ENCODE peak calls at places on chromosomes 6 and 20, in nine cellular contexts. One of them, this sample, is unnamed.

GRCh38 chr20:51487525-51488279 is 54.8 kb downstream of the NFATC2 start:
- DNase-seq in AG08396: peak
- DNase-seq in natural killer cell treated with Interleukin-12 subunit alpha and Interleukin-12 subunit beta and Interleukin-15 and Interleukin-18, amount 100 ng/mL, for 72 hours: no peak
- DNase-seq in putamen: peak
- DNase-seq in naive B cell: no peak
- DNase-seq in NB4: no peak
- DNase-seq in astrocyte of the hippocampus: peak
- DNase-seq in fibroblast of the conjunctiva: peak
- DNase-seq in COR-L47: no peak
- DNase-seq in this sample: peak

GRCh38 chr20:56810141-56810540 is 181.0 kb downstream of the TFAP2C start:
- DNase-seq in natural killer cell treated with Interleukin-12 subunit alpha and Interleukin-12 subunit beta and Interleukin-15 and Interleukin-18, amount 100 ng/mL, for 72 hours: no peak
- DNase-seq in astrocyte of the hippocampus: no peak
- DNase-seq in fibroblast of the conjunctiva: no peak
- DNase-seq in COR-L47: no peak
- DNase-seq in NB4: no peak
- DNase-seq in AG08396: no peak
- DNase-seq in naive B cell: no peak
- DNase-seq in putamen: no peak
- DNase-seq in this sample: no peak

GRCh38 chr6:125950293-125950692 is 6.3 kb upstream of the HINT3 start:
- DNase-seq in natural killer cell treated with Interleukin-12 subunit alpha and Interleukin-12 subunit beta and Interleukin-15 and Interleukin-18, amount 100 ng/mL, for 72 hours: no peak
- DNase-seq in NB4: peak
- DNase-seq in astrocyte of the hippocampus: no peak
- DNase-seq in naive B cell: no peak
- DNase-seq in AG08396: peak
- DNase-seq in fibroblast of the conjunctiva: no peak
- DNase-seq in putamen: no peak
- DNase-seq in COR-L47: no peak
- DNase-seq in this sample: peak

GRCh38 chr6:14270925-14271791 is 153.6 kb downstream of the CD83 start:
- DNase-seq in natural killer cell treated with Interleukin-12 subunit alpha and Interleukin-12 subunit beta and Interleukin-15 and Interleukin-18, amount 100 ng/mL, for 72 hours: peak
- DNase-seq in putamen: no peak
- DNase-seq in AG08396: peak
- DNase-seq in naive B cell: peak
- DNase-seq in NB4: peak
- DNase-seq in astrocyte of the hippocampus: peak
- DNase-seq in COR-L47: no peak
- DNase-seq in fibroblast of the conjunctiva: peak
- DNase-seq in this sample: peak

GRCh38 chr20:32358883-32359632 is 927 bp downstream of the ASXL1 start:
- DNase-seq in AG08396: peak
- DNase-seq in putamen: peak
- DNase-seq in COR-L47: peak
- DNase-seq in natural killer cell treated with Interleukin-12 subunit alpha and Interleukin-12 subunit beta and Interleukin-15 and Interleukin-18, amount 100 ng/mL, for 72 hours: peak
- DNase-seq in astrocyte of the hippocampus: peak
- DNase-seq in NB4: peak
- DNase-seq in naive B cell: peak
- DNase-seq in fibroblast of the conjunctiva: no peak
- DNase-seq in this sample: peak

GRCh38 chr6:113185299-113185698 is 671.8 kb upstream of the MARCKS start:
- DNase-seq in NB4: no peak
- DNase-seq in AG08396: no peak
- DNase-seq in astrocyte of the hippocampus: no peak
- DNase-seq in fibroblast of the conjunctiva: no peak
- DNase-seq in putamen: no peak
- DNase-seq in COR-L47: no peak
- DNase-seq in natural killer cell treated with Interleukin-12 subunit alpha and Interleukin-12 subunit beta and Interleukin-15 and Interleukin-18, amount 100 ng/mL, for 72 hours: no peak
- DNase-seq in naive B cell: no peak
- DNase-seq in this sample: no peak

GRCh38 chr6:116387374-116387773 is 16.6 kb downstream of the DSE start:
- DNase-seq in naive B cell: no peak
- DNase-seq in AG08396: peak
- DNase-seq in natural killer cell treated with Interleukin-12 subunit alpha and Interleukin-12 subunit beta and Interleukin-15 and Interleukin-18, amount 100 ng/mL, for 72 hours: peak
- DNase-seq in astrocyte of the hippocampus: peak
- DNase-seq in fibroblast of the conjunctiva: no peak
- DNase-seq in putamen: no peak
- DNase-seq in NB4: peak
- DNase-seq in COR-L47: no peak
- DNase-seq in this sample: peak

GRCh38 chr6:68718379-68719073 is 83.4 kb downstream of the ADGRB3 start:
- DNase-seq in fibroblast of the conjunctiva: peak
- DNase-seq in natural killer cell treated with Interleukin-12 subunit alpha and Interleukin-12 subunit beta and Interleukin-15 and Interleukin-18, amount 100 ng/mL, for 72 hours: no peak
- DNase-seq in astrocyte of the hippocampus: peak
- DNase-seq in naive B cell: no peak
- DNase-seq in AG08396: peak
- DNase-seq in COR-L47: peak
- DNase-seq in NB4: no peak
- DNase-seq in putamen: no peak
- DNase-seq in this sample: no peak

GRCh38 chr20:47350691-47351545 is 5.6 kb downstream of the ZMYND8 start:
- DNase-seq in astrocyte of the hippocampus: no peak
- DNase-seq in natural killer cell treated with Interleukin-12 subunit alpha and Interleukin-12 subunit beta and Interleukin-15 and Interleukin-18, amount 100 ng/mL, for 72 hours: no peak
- DNase-seq in AG08396: no peak
- DNase-seq in putamen: no peak
- DNase-seq in fibroblast of the conjunctiva: no peak
- DNase-seq in naive B cell: no peak
- DNase-seq in COR-L47: no peak
- DNase-seq in NB4: no peak
- DNase-seq in this sample: no peak

GRCh38 chr20:32973077-32973717 is 31.0 kb downstream of the SUN5 start:
- DNase-seq in putamen: no peak
- DNase-seq in astrocyte of the hippocampus: no peak
- DNase-seq in fibroblast of the conjunctiva: no peak
- DNase-seq in naive B cell: no peak
- DNase-seq in NB4: peak
- DNase-seq in AG08396: no peak
- DNase-seq in COR-L47: no peak
- DNase-seq in natural killer cell treated with Interleukin-12 subunit alpha and Interleukin-12 subunit beta and Interleukin-15 and Interleukin-18, amount 100 ng/mL, for 72 hours: peak
- DNase-seq in this sample: no peak

GRCh38 chr6:133435065-133435728 is 194.0 kb downstream of the EYA4 start:
- DNase-seq in natural killer cell treated with Interleukin-12 subunit alpha and Interleukin-12 subunit beta and Interleukin-15 and Interleukin-18, amount 100 ng/mL, for 72 hours: no peak
- DNase-seq in AG08396: no peak
- DNase-seq in NB4: no peak
- DNase-seq in putamen: no peak
- DNase-seq in astrocyte of the hippocampus: no peak
- DNase-seq in naive B cell: no peak
- DNase-seq in fibroblast of the conjunctiva: no peak
- DNase-seq in COR-L47: no peak
- DNase-seq in this sample: no peak

GRCh38 chr20:49319204-49319809 is 41.5 kb upstream of the ZNFX1 start:
- DNase-seq in fibroblast of the conjunctiva: no peak
- DNase-seq in natural killer cell treated with Interleukin-12 subunit alpha and Interleukin-12 subunit beta and Interleukin-15 and Interleukin-18, amount 100 ng/mL, for 72 hours: no peak
- DNase-seq in AG08396: no peak
- DNase-seq in NB4: no peak
- DNase-seq in COR-L47: no peak
- DNase-seq in astrocyte of the hippocampus: no peak
- DNase-seq in putamen: no peak
- DNase-seq in naive B cell: no peak
- DNase-seq in this sample: no peak

GRCh38 chr6:54850061-54850460 is 3.5 kb downstream of the FAM83B start:
- DNase-seq in NB4: no peak
- DNase-seq in natural killer cell treated with Interleukin-12 subunit alpha and Interleukin-12 subunit beta and Interleukin-15 and Interleukin-18, amount 100 ng/mL, for 72 hours: no peak
- DNase-seq in COR-L47: no peak
- DNase-seq in putamen: no peak
- DNase-seq in naive B cell: no peak
- DNase-seq in fibroblast of the conjunctiva: no peak
- DNase-seq in AG08396: no peak
- DNase-seq in astrocyte of the hippocampus: no peak
- DNase-seq in this sample: no peak

GRCh38 chr6:76984572-76984971 is 478.7 kb downstream of the HTR1B start:
- DNase-seq in fibroblast of the conjunctiva: no peak
- DNase-seq in natural killer cell treated with Interleukin-12 subunit alpha and Interleukin-12 subunit beta and Interleukin-15 and Interleukin-18, amount 100 ng/mL, for 72 hours: no peak
- DNase-seq in putamen: no peak
- DNase-seq in AG08396: no peak
- DNase-seq in astrocyte of the hippocampus: no peak
- DNase-seq in naive B cell: no peak
- DNase-seq in COR-L47: no peak
- DNase-seq in NB4: no peak
- DNase-seq in this sample: no peak

GRCh38 chr6:33073431-33073871 is at the start of gene HLA-DPA1:
- DNase-seq in putamen: peak
- DNase-seq in fibroblast of the conjunctiva: no peak
- DNase-seq in natural killer cell treated with Interleukin-12 subunit alpha and Interleukin-12 subunit beta and Interleukin-15 and Interleukin-18, amount 100 ng/mL, for 72 hours: no peak
- DNase-seq in astrocyte of the hippocampus: peak
- DNase-seq in NB4: peak
- DNase-seq in AG08396: peak
- DNase-seq in naive B cell: peak
- DNase-seq in COR-L47: no peak
- DNase-seq in this sample: peak

GRCh38 chr6:113671440-113671839 is 185.7 kb upstream of the MARCKS start:
- DNase-seq in astrocyte of the hippocampus: no peak
- DNase-seq in AG08396: no peak
- DNase-seq in COR-L47: no peak
- DNase-seq in naive B cell: no peak
- DNase-seq in fibroblast of the conjunctiva: no peak
- DNase-seq in NB4: peak
- DNase-seq in putamen: no peak
- DNase-seq in natural killer cell treated with Interleukin-12 subunit alpha and Interleukin-12 subunit beta and Interleukin-15 and Interleukin-18, amount 100 ng/mL, for 72 hours: no peak
- DNase-seq in this sample: no peak

GRCh38 chr20:33232486-33233072 is 3.2 kb upstream of the BPIFA1 start:
- DNase-seq in NB4: no peak
- DNase-seq in astrocyte of the hippocampus: no peak
- DNase-seq in naive B cell: no peak
- DNase-seq in putamen: no peak
- DNase-seq in COR-L47: no peak
- DNase-seq in fibroblast of the conjunctiva: no peak
- DNase-seq in natural killer cell treated with Interleukin-12 subunit alpha and Interleukin-12 subunit beta and Interleukin-15 and Interleukin-18, amount 100 ng/mL, for 72 hours: no peak
- DNase-seq in AG08396: no peak
- DNase-seq in this sample: no peak

GRCh38 chr20:34984756-34985261 is 29.1 kb downstream of the MYH7B start:
- DNase-seq in putamen: no peak
- DNase-seq in natural killer cell treated with Interleukin-12 subunit alpha and Interleukin-12 subunit beta and Interleukin-15 and Interleukin-18, amount 100 ng/mL, for 72 hours: no peak
- DNase-seq in astrocyte of the hippocampus: no peak
- DNase-seq in fibroblast of the conjunctiva: no peak
- DNase-seq in NB4: no peak
- DNase-seq in naive B cell: no peak
- DNase-seq in COR-L47: no peak
- DNase-seq in AG08396: no peak
- DNase-seq in this sample: no peak

GRCh38 chr6:69780585-69781178 is 16.1 kb downstream of the LMBRD1 start:
- DNase-seq in natural killer cell treated with Interleukin-12 subunit alpha and Interleukin-12 subunit beta and Interleukin-15 and Interleukin-18, amount 100 ng/mL, for 72 hours: no peak
- DNase-seq in AG08396: no peak
- DNase-seq in NB4: no peak
- DNase-seq in astrocyte of the hippocampus: no peak
- DNase-seq in naive B cell: no peak
- DNase-seq in putamen: no peak
- DNase-seq in COR-L47: no peak
- DNase-seq in fibroblast of the conjunctiva: no peak
- DNase-seq in this sample: no peak

GRCh38 chr6:53986165-53986720 is 125.0 kb upstream of the MLIP start:
- DNase-seq in NB4: peak
- DNase-seq in AG08396: peak
- DNase-seq in naive B cell: no peak
- DNase-seq in putamen: no peak
- DNase-seq in fibroblast of the conjunctiva: peak
- DNase-seq in natural killer cell treated with Interleukin-12 subunit alpha and Interleukin-12 subunit beta and Interleukin-15 and Interleukin-18, amount 100 ng/mL, for 72 hours: no peak
- DNase-seq in astrocyte of the hippocampus: peak
- DNase-seq in COR-L47: peak
- DNase-seq in this sample: peak

GRCh38 chr6:83424392-83425018 is 6.3 kb downstream of the ME1 start:
- DNase-seq in natural killer cell treated with Interleukin-12 subunit alpha and Interleukin-12 subunit beta and Interleukin-15 and Interleukin-18, amount 100 ng/mL, for 72 hours: no peak
- DNase-seq in astrocyte of the hippocampus: no peak
- DNase-seq in AG08396: no peak
- DNase-seq in COR-L47: no peak
- DNase-seq in fibroblast of the conjunctiva: no peak
- DNase-seq in NB4: no peak
- DNase-seq in naive B cell: no peak
- DNase-seq in putamen: no peak
- DNase-seq in this sample: no peak

GRCh38 chr20:63172726-63173125 is 43.2 kb downstream of the YTHDF1 start:
- DNase-seq in natural killer cell treated with Interleukin-12 subunit alpha and Interleukin-12 subunit beta and Interleukin-15 and Interleukin-18, amount 100 ng/mL, for 72 hours: no peak
- DNase-seq in COR-L47: peak
- DNase-seq in naive B cell: no peak
- DNase-seq in putamen: no peak
- DNase-seq in NB4: peak
- DNase-seq in AG08396: no peak
- DNase-seq in fibroblast of the conjunctiva: no peak
- DNase-seq in astrocyte of the hippocampus: no peak
- DNase-seq in this sample: peak

GRCh38 chr6:3222506-3223038 is 4.9 kb downstream of the TUBB2B start:
- DNase-seq in naive B cell: no peak
- DNase-seq in AG08396: no peak
- DNase-seq in NB4: no peak
- DNase-seq in natural killer cell treated with Interleukin-12 subunit alpha and Interleukin-12 subunit beta and Interleukin-15 and Interleukin-18, amount 100 ng/mL, for 72 hours: no peak
- DNase-seq in fibroblast of the conjunctiva: no peak
- DNase-seq in astrocyte of the hippocampus: no peak
- DNase-seq in putamen: no peak
- DNase-seq in COR-L47: peak
- DNase-seq in this sample: no peak

GRCh38 chr6:164016056-164016455 is 601.5 kb downstream of the QKI start:
- DNase-seq in COR-L47: no peak
- DNase-seq in astrocyte of the hippocampus: no peak
- DNase-seq in putamen: no peak
- DNase-seq in AG08396: no peak
- DNase-seq in fibroblast of the conjunctiva: no peak
- DNase-seq in NB4: no peak
- DNase-seq in naive B cell: no peak
- DNase-seq in natural killer cell treated with Interleukin-12 subunit alpha and Interleukin-12 subunit beta and Interleukin-15 and Interleukin-18, amount 100 ng/mL, for 72 hours: no peak
- DNase-seq in this sample: no peak

This sample was measured in Daoy.